ENCODE peak calls at places on chromosomes 13 and 19, in four cellular contexts. Y, N, V and A are unnamed samples.

GRCh38 chr13:45364876-45365557 is 24.0 kb upstream of the TPT1 start:
- DNase-seq in N (no peak), Y (no peak), V (no peak), A (no peak)

GRCh38 chr13:33150146-33150545 is 133.9 kb downstream of the KL start:
- DNase-seq in V (no peak), N (no peak), Y (peak; percentile 71), A (peak; percentile 45)

GRCh38 chr13:30659980-30660379 is 42.3 kb downstream of the USPL1 start:
- DNase-seq in Y (no peak), N (no peak), V (no peak), A (no peak)

GRCh38 chr19:31730270-31730669 is 381.0 kb upstream of the TSHZ3 start:
- DNase-seq in V (no peak), N (no peak), Y (no peak), A (no peak)

GRCh38 chr13:114229486-114229885 is 5.2 kb upstream of the CDC16 start:
- DNase-seq in Y (peak; percentile 16), N (peak; percentile 23), V (no peak), A (peak; percentile 20)

GRCh38 chr19:6527893-6528543 is 2.8 kb upstream of the TNFSF9 start:
- DNase-seq in V (no peak), Y (no peak), N (no peak), A (no peak)

GRCh38 chr19:39946532-39946931 is 12.1 kb upstream of the FCGBP start:
- DNase-seq in N (no peak), V (no peak), Y (no peak), A (no peak)

GRCh38 chr13:45121421-45121820 is 1.1 kb downstream of the GTF2F2 start:
- DNase-seq in Y (peak; percentile 58), N (no peak), V (no peak), A (peak; percentile 46)

GRCh38 chr13:40452741-40453665 is 213.4 kb downstream of the FOXO1 start:
- DNase-seq in N (no peak), V (no peak), Y (peak; percentile 8), A (no peak)

GRCh38 chr13:26051231-26052135 is at the start of gene SHISA2:
- DNase-seq in N (no peak), Y (peak; percentile 12), V (peak; percentile 44), A (peak; percentile 56)

GRCh38 chr19:49057636-49058234 is at the start of gene CGB7:
- DNase-seq in V (peak; percentile 72), N (no peak), Y (peak; percentile 48), A (peak; percentile 54)

GRCh38 chr13:109146912-109147624 is 517.7 kb downstream of the MYO16 start:
- DNase-seq in N (peak; percentile 66), V (no peak), Y (peak; percentile 83), A (peak; percentile 60)

GRCh38 chr13:44244288-44244687 is 129.3 kb upstream of the SERP2 start:
- DNase-seq in N (peak; percentile 47), Y (peak; percentile 79), V (no peak), A (peak; percentile 55)

GRCh38 chr13:43830481-43830873 is 43.7 kb upstream of the ENOX1 start:
- DNase-seq in N (peak; percentile 91), Y (peak; percentile 93), V (no peak), A (peak; percentile 96)

GRCh38 chr13:111040821-111041220 is 74.3 kb upstream of the ARHGEF7 start:
- DNase-seq in V (no peak), N (no peak), Y (no peak), A (no peak)

GRCh38 chr13:111042661-111043226 is 72.4 kb upstream of the ARHGEF7 start:
- DNase-seq in Y (no peak), V (no peak), N (no peak), A (no peak)

GRCh38 chr13:111045170-111045569 is 69.9 kb upstream of the ARHGEF7 start:
- DNase-seq in N (no peak), V (no peak), Y (no peak), A (no peak)

GRCh38 chr13:111044087-111044830 is 70.9 kb upstream of the ARHGEF7 start:
- DNase-seq in V (no peak), N (no peak), Y (no peak), A (no peak)

DNA sequence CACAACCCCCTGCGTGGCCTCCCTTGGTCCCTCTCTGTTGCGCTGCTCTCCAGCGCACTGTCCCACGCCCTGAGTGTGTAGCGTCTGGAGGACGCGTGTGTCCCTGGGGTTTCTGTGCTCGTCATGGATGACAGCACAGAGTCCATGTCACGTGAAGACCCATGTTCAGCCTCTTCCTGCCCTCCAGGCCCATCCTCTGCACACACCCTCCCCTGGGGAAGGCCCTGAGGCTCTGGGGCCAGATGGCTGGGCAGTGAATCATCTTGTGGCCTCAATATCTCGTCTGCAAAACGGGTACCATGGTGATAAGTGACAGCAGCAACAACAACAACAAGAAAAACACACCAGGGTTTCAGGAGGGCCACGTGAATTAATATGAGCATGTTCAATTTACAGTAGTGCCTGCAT is 71.5 kb upstream of the ARHGEF7 start:
- DNase-seq in V (no peak), N (no peak), Y (peak; percentile 67), A (peak; percentile 51)
- H3K4me3 ChIP-seq in V (no peak overlapping the region), N (no peak overlapping the region), Y (no peak overlapping the region), A (no peak overlapping the region)

DNA sequence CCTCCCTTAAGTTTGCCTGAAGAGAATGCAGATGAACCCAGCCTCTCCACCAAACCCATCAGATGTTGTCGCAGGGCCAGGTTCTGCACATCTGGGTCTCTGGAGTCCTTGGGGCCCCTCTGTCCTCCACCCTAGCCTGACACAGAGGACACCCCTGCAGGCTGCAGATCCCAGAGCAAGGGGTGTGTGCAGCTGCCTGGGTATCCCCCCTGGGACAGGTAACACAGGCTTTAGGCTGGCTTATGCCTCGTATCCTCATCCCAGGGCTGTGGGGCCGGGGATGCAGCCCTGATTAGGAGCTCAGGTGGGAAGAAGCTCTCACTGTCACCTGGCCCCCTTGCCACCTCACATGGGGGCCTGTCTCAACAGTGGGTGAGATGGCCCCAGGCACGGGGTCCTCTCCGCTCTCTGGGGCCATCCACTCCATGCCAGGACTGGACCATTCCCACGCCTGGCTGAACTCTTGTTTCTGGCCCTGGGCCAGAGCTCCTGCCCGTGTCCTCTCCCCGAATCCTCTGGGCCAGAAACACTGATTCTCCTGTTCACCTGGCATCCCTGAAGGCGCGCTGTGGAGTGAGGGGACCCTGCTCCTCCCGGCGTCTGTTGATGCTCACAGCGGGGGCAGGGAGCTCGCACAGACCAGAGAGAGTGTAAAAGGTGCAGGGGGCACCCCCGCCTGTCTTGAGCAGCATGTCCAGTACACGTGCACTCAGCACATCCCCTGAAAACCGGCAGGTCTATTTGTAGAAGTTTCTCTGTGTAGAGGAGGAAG is 38.7 kb upstream of the TPM4 start:
- DNase-seq in V (no peak), N (no peak), Y (no peak), A (no peak)
- TF ChIP-seq CTCF in V (no peak), N (no peak), Y (no peak), A (no peak)

GRCh38 chr19:825897-826640 is 1.6 kb upstream of the AZU1 start:
- DNase-seq in Y (no peak), N (no peak), V (no peak), A (no peak)

GRCh38 chr19:823565-824121 is 1.9 kb upstream of the PLPPR3 start:
- DNase-seq in Y (no peak), V (no peak), N (no peak), A (no peak)

GRCh38 chr19:824885-825284 is 2.8 kb upstream of the AZU1 start:
- DNase-seq in N (no peak), V (no peak), Y (no peak), A (no peak)

GRCh38 chr19:821228-821975 is at the start of gene PLPPR3:
- DNase-seq in V (no peak), N (no peak), Y (no peak), A (no peak)

DNA sequence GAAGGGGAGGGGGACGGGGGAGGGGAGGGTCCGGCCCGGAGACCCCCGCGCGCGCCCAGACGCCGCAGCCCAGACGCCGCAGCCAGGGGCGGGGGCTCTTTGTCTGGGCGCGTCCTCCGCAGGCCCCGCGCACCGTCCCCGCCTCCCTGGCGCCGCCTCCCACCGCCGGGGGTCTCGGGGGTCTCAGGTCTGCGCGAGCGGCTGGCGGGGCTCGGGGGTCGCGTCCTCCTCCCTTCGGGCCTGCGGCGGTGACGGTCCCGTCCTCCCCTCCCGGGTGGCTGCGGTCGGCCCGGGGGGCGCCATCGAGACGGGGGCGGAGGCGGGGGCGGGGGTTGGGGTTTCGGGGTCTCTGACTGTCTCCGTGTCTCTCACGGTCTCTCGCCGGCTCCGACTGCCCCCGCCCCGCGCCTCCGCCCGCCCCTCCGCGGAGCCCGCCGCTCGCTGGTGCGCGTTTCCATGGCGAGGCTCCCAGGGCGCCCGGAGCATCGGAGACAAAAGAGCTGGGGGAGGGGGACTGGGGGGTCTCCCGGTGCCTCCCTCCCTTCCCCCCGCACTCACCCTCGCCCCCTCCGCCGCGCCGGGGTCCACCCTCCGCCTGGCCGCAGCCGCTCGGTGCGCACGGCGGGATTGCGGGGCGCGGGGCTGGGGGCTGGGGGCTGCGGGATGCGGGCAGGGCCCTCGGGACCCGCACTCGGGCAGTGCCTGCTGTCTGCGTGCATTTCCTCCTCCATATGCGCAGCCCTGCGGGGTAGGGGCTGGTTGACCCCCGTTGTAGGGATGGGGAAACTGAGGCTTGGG is 420 bp upstream of the PLPPR3 start:
- DNase-seq in V (no peak), N (no peak), Y (no peak), A (no peak)
- H3K4me3 ChIP-seq in V (peak overlapping the region; percentile 13), N (no peak overlapping the region), Y (peak overlapping the region; percentile 51), A (no peak overlapping the region)

GRCh38 chr13:95245072-95245471 is 56.2 kb downstream of the ABCC4 start:
- DNase-seq in Y (no peak), N (no peak), V (no peak), A (no peak)
- TF ChIP-seq CTCF in Y (no peak), N (no peak), V (no peak), A (no peak)

GRCh38 chr19:4343056-4343844 is at the start of gene MPND:
- DNase-seq in Y (peak; percentile 79), N (no peak), V (peak; percentile 94), A (peak; percentile 81)

GRCh38 chr19:4347521-4347920 is 4.2 kb downstream of the MPND start:
- DNase-seq in N (no peak), V (no peak), Y (peak; percentile 81), A (no peak)

GRCh38 chr19:4343845-4344713 is 717 bp downstream of the MPND start:
- DNase-seq in N (no peak), V (no peak), Y (no peak), A (no peak)

GRCh38 chr19:4342421-4343055 is 824 bp upstream of the MPND start:
- DNase-seq in Y (peak; percentile 100), V (peak; percentile 97), N (peak; percentile 100), A (peak; percentile 100)

GRCh38 chr19:4345656-4346383 is 2.5 kb downstream of the MPND start:
- DNase-seq in V (no peak), Y (no peak), N (no peak), A (no peak)
- H3K4me3 ChIP-seq in V (no peak overlapping the region), Y (no peak overlapping the region), N (no peak overlapping the region), A (no peak overlapping the region)

GRCh38 chr19:15072930-15073647 is 8.9 kb upstream of the OR1I1 start:
- DNase-seq in V (no peak), N (no peak), Y (no peak), A (no peak)
- TF ChIP-seq CTCF in V (no peak), N (no peak), Y (no peak), A (no peak)